ENCODE peak calls at places on chromosome 1, in four cellular contexts. One of them, this sample, is unnamed. For H3K27me3, the result is how much of the 10 kb centered on the place peaks cover.

GRCh38 chr1:76279387-76279748 is 204.8 kb downstream of the ST6GALNAC3 start:
- DNase-seq in SJSA1: no peak
- DNase-seq in adrenal gland: no peak
- DNase-seq in SJCRH30: no peak
- DNase-seq in this sample: no peak

GRCh38 chr1:48776400-48777218 is at the start of gene BEND5:
- DNase-seq in adrenal gland: peak
- DNase-seq in SJSA1: no peak
- DNase-seq in SJCRH30: peak
- DNase-seq in this sample: no peak

GRCh38 chr1:2073382-2074230 is 23.4 kb downstream of the PRKCZ start:
- DNase-seq in SJCRH30: peak
- DNase-seq in SJSA1: no peak
- DNase-seq in adrenal gland: peak
- DNase-seq in this sample: no peak

GRCh38 chr1:4626560-4627319 is 27.7 kb upstream of the AJAP1 start:
- DNase-seq in SJCRH30: no peak
- DNase-seq in SJSA1: no peak
- DNase-seq in adrenal gland: no peak
- DNase-seq in this sample: no peak

GRCh38 chr1:90840323-90840722 is 123.2 kb upstream of the BARHL2 start:
- DNase-seq in SJCRH30: no peak
- DNase-seq in adrenal gland: no peak
- DNase-seq in SJSA1: no peak
- DNase-seq in this sample: no peak

GRCh38 chr1:22877112-22877915 is 95.4 kb downstream of the LACTBL1 start:
- DNase-seq in SJSA1: no peak
- DNase-seq in SJCRH30: peak
- DNase-seq in adrenal gland: no peak
- DNase-seq in this sample: no peak

GRCh38 chr1:53631622-53632310 is 107.2 kb downstream of the GLIS1 start:
- DNase-seq in SJSA1: peak
- DNase-seq in SJCRH30: no peak
- DNase-seq in adrenal gland: peak
- DNase-seq in this sample: no peak

GRCh38 chr1:23838401-23838866 is 13.2 kb upstream of the HMGCL start:
- DNase-seq in SJSA1: peak
- DNase-seq in adrenal gland: peak
- DNase-seq in SJCRH30: peak
- DNase-seq in this sample: peak

GRCh38 chr1:53259932-53260331 is 21.6 kb upstream of the MAGOH start:
- DNase-seq in SJSA1: no peak
- DNase-seq in SJCRH30: no peak
- DNase-seq in adrenal gland: no peak
- DNase-seq in this sample: no peak

GRCh38 chr1:37865348-37866119 is 6.1 kb upstream of the MTF1 start:
- DNase-seq in SJCRH30: no peak
- DNase-seq in adrenal gland: no peak
- DNase-seq in SJSA1: no peak
- DNase-seq in this sample: no peak

GRCh38 chr1:63324779-63325119 is 2.4 kb downstream of the FOXD3 start:
- DNase-seq in SJSA1: no peak
- DNase-seq in adrenal gland: no peak
- DNase-seq in SJCRH30: no peak
- DNase-seq in this sample: no peak

GRCh38 chr1:63323866-63324778 is 1.8 kb downstream of the FOXD3 start:
- DNase-seq in SJSA1: no peak
- DNase-seq in SJCRH30: no peak
- DNase-seq in adrenal gland: no peak
- DNase-seq in this sample: no peak

GRCh38 chr1:63326473-63327380 is 4.4 kb downstream of the FOXD3 start:
- DNase-seq in SJSA1: no peak
- DNase-seq in SJCRH30: no peak
- DNase-seq in adrenal gland: no peak
- DNase-seq in this sample: no peak

GRCh38 chr1:63327417-63328139 is 5.2 kb downstream of the FOXD3 start:
- DNase-seq in SJCRH30: peak
- DNase-seq in SJSA1: peak
- DNase-seq in adrenal gland: peak
- DNase-seq in this sample: peak

GRCh38 chr1:63326106-63326472 is 3.7 kb downstream of the FOXD3 start:
- DNase-seq in SJSA1: no peak
- DNase-seq in adrenal gland: no peak
- DNase-seq in SJCRH30: no peak
- DNase-seq in this sample: no peak
- H3K27me3 ChIP-seq in SJSA1: half or more
- H3K27me3 ChIP-seq in adrenal gland: half or more
- H3K27me3 ChIP-seq in SJCRH30: under half
- H3K27me3 ChIP-seq in this sample: under half

GRCh38 chr1:166165661-166166399 is 971 bp downstream of the FAM78B start:
- DNase-seq in SJSA1: no peak
- DNase-seq in SJCRH30: no peak
- DNase-seq in adrenal gland: no peak
- DNase-seq in this sample: no peak

GRCh38 chr1:166169182-166169581 is 2.4 kb upstream of the FAM78B start:
- DNase-seq in SJSA1: no peak
- DNase-seq in SJCRH30: no peak
- DNase-seq in adrenal gland: no peak
- DNase-seq in this sample: no peak

GRCh38 chr1:166166400-166166699 is 451 bp downstream of the FAM78B start:
- DNase-seq in SJSA1: no peak
- DNase-seq in SJCRH30: no peak
- DNase-seq in adrenal gland: no peak
- DNase-seq in this sample: no peak

GRCh38 chr1:166166701-166167394 is at the start of gene FAM78B:
- DNase-seq in SJSA1: peak
- DNase-seq in adrenal gland: peak
- DNase-seq in SJCRH30: peak
- DNase-seq in this sample: peak

DNA sequence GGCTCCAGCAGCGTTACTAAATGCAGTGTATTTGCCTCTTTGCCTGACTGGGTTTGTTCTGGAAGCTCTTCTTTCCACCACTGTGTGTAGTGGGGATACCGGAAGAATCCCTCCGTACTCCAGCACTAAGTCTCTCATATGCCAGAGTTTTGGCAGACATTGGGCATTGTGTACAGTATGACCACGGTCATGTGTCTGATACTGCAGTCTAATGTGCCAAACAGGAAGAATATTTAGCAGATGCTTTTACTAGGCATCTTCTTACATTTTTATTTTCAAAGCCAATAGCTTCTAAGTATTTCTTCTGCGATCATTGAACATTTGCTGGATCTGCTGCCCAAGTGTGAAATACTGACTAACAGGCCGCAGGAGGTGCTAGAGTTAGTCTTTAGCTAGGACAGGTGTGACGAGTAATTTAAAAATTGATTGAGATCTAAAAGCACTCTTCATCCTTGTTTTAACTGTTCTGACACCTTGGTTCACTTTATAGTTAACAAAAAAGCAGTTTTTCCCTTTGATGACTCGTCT is 658 bp upstream of the FAM78B start:
- DNase-seq in SJSA1: no peak
- DNase-seq in adrenal gland: no peak
- DNase-seq in SJCRH30: no peak
- DNase-seq in this sample: no peak
- H3K27me3 ChIP-seq in SJSA1: under half
- H3K27me3 ChIP-seq in adrenal gland: under half
- H3K27me3 ChIP-seq in SJCRH30: under half
- H3K27me3 ChIP-seq in this sample: under half

DNA sequence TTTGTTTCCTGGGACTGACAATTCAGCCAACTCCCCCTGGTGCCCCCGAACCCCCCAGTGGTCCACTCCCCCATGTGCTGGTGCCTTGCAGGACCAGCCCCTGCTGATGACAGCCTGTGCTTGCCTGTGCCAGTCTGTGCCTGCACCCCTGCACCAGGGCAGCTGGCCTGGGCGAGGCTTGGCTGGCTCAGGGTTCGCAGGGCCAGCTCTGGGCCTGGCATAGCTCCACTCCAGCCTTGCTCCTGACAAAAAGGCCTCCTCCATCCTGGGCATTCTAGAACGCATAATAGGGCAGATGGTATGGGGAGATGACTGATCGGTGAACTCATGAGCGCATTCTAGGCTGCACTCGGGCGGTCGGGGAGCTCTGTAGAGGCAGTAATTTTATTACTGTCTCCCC is 5.4 kb downstream of the CNTN2 start:
- DNase-seq in SJSA1: no peak
- DNase-seq in SJCRH30: no peak
- DNase-seq in adrenal gland: no peak
- DNase-seq in this sample: no peak
- H3K27me3 ChIP-seq in SJSA1: half or more
- H3K27me3 ChIP-seq in SJCRH30: half or more
- H3K27me3 ChIP-seq in adrenal gland: under half
- H3K27me3 ChIP-seq in this sample: under half

GRCh38 chr1:11541236-11541635 is 62.3 kb downstream of the DISP3 start:
- DNase-seq in SJSA1: no peak
- DNase-seq in SJCRH30: no peak
- DNase-seq in adrenal gland: no peak
- DNase-seq in this sample: no peak

GRCh38 chr1:11538886-11539285 is 59.9 kb downstream of the DISP3 start:
- DNase-seq in SJSA1: no peak
- DNase-seq in adrenal gland: no peak
- DNase-seq in SJCRH30: no peak
- DNase-seq in this sample: no peak

GRCh38 chr1:11541956-11542355 is 63.0 kb downstream of the DISP3 start:
- DNase-seq in SJCRH30: no peak
- DNase-seq in SJSA1: no peak
- DNase-seq in adrenal gland: no peak
- DNase-seq in this sample: no peak

GRCh38 chr1:11540773-11541160 is 61.8 kb downstream of the DISP3 start:
- DNase-seq in SJSA1: no peak
- DNase-seq in SJCRH30: no peak
- DNase-seq in adrenal gland: no peak
- DNase-seq in this sample: no peak

DNA sequence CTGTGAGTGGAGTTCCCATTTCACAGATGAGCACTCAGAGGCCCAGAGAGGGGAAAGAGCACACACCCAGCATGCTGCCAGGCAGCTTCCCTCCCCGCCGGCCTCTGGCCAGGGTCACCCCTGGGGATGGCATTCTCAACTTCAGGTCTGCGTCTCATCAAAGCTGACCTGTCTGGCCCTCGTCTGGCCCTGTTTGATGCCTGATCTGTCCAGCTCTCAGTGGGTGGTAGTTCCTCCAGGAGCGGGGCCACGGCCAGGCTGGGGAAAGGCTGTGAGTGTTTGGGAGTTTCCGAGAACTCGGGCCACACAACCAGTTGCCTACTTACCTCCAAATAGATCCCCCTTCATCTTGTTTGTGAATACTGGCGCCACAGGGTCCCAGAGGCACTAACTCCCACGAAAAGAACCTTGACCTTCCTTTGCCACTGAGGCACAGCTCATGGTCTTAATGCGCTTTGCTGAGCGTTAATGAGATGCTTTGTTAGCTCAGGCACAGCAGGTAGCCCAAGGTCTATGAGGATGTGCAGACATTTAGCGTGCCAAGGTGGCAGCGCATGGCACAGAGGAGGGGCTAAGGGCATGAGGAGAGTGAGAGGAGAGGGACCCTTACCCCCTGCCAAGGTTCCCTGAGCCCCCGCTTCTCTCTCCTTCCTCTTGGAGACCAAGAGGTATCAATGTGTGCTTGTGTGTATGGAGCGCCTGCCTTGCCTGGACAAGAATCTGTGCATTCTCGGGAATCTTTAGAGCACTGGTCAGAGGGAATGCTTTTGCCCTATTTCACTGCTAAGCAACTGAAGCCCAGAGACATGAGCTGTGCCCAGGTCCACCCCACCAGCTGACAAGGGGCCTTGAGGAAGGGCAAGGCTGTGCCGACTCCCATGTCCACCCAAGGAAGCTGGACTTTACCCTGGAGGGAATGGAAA is 61.2 kb downstream of the DISP3 start:
- DNase-seq in adrenal gland: no peak
- DNase-seq in SJSA1: no peak
- DNase-seq in SJCRH30: no peak
- DNase-seq in this sample: no peak
- H3K27me3 ChIP-seq in adrenal gland: under half
- H3K27me3 ChIP-seq in SJSA1: under half
- H3K27me3 ChIP-seq in SJCRH30: under half
- H3K27me3 ChIP-seq in this sample: under half

This sample was measured in Caco-2.